ENCODE peak calls at places on chromosomes 16 and 17, in six cellular contexts. G, B, L, C, H and O are unnamed samples.

GRCh38 chr16:31460582-31461002 is 1.3 kb downstream of the ARMC5 start:
- DNase-seq in C (no peak), L (peak), B (no peak), G (no peak), H (no peak), O (no peak)

GRCh38 chr17:954431-955164 is 25.0 kb downstream of the NXN start:
- DNase-seq in H (no peak), L (no peak), C (no peak), G (no peak), B (peak), O (no peak)

GRCh38 chr17:17568772-17569195 is 22.7 kb downstream of the PEMT start:
- DNase-seq in G (peak), H (peak), B (peak), L (peak), C (peak), O (no peak)

GRCh38 chr16:75477680-75478473 is 13.4 kb upstream of the TMEM170A start:
- DNase-seq in B (no peak), G (no peak), H (no peak), C (no peak), L (no peak), O (no peak)

GRCh38 chr16:29977063-29977462 is 3.4 kb downstream of the TAOK2 start:
- DNase-seq in G (no peak), B (no peak), C (no peak), L (peak), H (no peak), O (no peak)

GRCh38 chr16:27687605-27688004 is 137.7 kb downstream of the KATNIP start:
- DNase-seq in G (no peak), L (no peak), H (no peak), C (no peak), B (no peak), O (no peak)

GRCh38 chr16:82639666-82640336 is 13.0 kb downstream of the CDH13 start:
- DNase-seq in C (peak), B (peak), L (peak), H (peak), G (peak), O (no peak)

GRCh38 chr16:54585966-54586365 is 299.4 kb upstream of the IRX3 start:
- DNase-seq in C (no peak), B (no peak), G (no peak), L (no peak), H (no peak), O (peak)

GRCh38 chr16:50213939-50214519 is 52.3 kb upstream of the ADCY7 start:
- DNase-seq in H (peak), L (peak), B (peak), C (no peak), G (no peak), O (no peak)

GRCh38 chr17:81513669-81514484 is 1.3 kb upstream of the ACTG1 start:
- DNase-seq in L (no peak), C (peak), G (peak), H (no peak), B (peak), O (no peak)

GRCh38 chr17:48646183-48647102 is 20.3 kb upstream of the HOXB9 start:
- DNase-seq in H (peak), B (peak), G (peak), L (peak), C (no peak), O (no peak)

GRCh38 chr16:70746708-70747424 is 54.1 kb downstream of the VAC14 start:
- DNase-seq in G (peak), B (peak), C (peak), L (no peak), H (peak), O (peak)

GRCh38 chr17:48779421-48779820 is 37.6 kb downstream of the TTLL6 start:
- DNase-seq in L (no peak), C (no peak), H (no peak), G (no peak), B (no peak), O (no peak)

GRCh38 chr16:69938981-69939820 is 11.9 kb upstream of the CLEC18A start:
- DNase-seq in L (no peak), B (no peak), G (no peak), C (no peak), H (no peak), O (no peak)

GRCh38 chr17:76812968-76813367 is 55.2 kb upstream of the MGAT5B start:
- DNase-seq in B (no peak), L (no peak), G (no peak), C (no peak), H (no peak), O (no peak)

GRCh38 chr16:6249863-6250262 is 1082.8 kb upstream of the RBFOX1 start:
- DNase-seq in B (no peak), G (no peak), C (no peak), H (no peak), L (no peak), O (no peak)

GRCh38 chr16:5017678-5017969 is 16.1 kb downstream of the NAGPA start:
- DNase-seq in H (no peak), B (no peak), C (no peak), L (no peak), G (no peak), O (no peak)

GRCh38 chr17:78882546-78883089 is 20.4 kb downstream of the CEP295NL start:
- DNase-seq in B (no peak), C (no peak), G (no peak), L (peak), H (no peak), O (no peak)

GRCh38 chr17:68771867-68772515 is 170.8 kb upstream of the FAM20A start:
- DNase-seq in H (peak), B (peak), C (no peak), L (peak), G (no peak), O (no peak)

GRCh38 chr16:974001-974601 is 3.3 kb upstream of the LMF1 start:
- DNase-seq in G (peak), H (no peak), C (no peak), L (no peak), B (no peak), O (no peak)

GRCh38 chr17:82528484-82529265 is 9.1 kb downstream of the FOXK2 start:
- DNase-seq in H (no peak), B (peak), C (peak), G (peak), L (peak), O (no peak)

GRCh38 chr16:856811-857210 is 56.3 kb upstream of the GNG13 start:
- DNase-seq in H (no peak), L (no peak), C (no peak), G (no peak), B (no peak), O (no peak)

GRCh38 chr16:8951447-8952280 is 12.0 kb downstream of the USP7 start:
- DNase-seq in G (no peak), H (no peak), C (no peak), B (no peak), L (no peak), O (no peak)

GRCh38 chr17:82859431-82860403 is 19.9 kb upstream of the ZNF750 start:
- DNase-seq in H (peak), L (no peak), B (peak), C (no peak), G (no peak), O (no peak)

GRCh38 chr16:69179255-69180010 is 7.5 kb upstream of the SNTB2 start:
- DNase-seq in B (no peak), C (peak), L (peak), H (no peak), G (peak), O (peak)

GRCh38 chr17:16313159-16314090 is 39.8 kb downstream of the CENPV start:
- DNase-seq in H (peak), G (no peak), C (no peak), B (no peak), L (no peak), O (no peak)

GRCh38 chr16:47519037-47519436 is 57.9 kb downstream of the PHKB start:
- DNase-seq in G (no peak), H (no peak), B (no peak), L (no peak), C (no peak), O (no peak)

GRCh38 chr17:80899402-80900268 is 92.0 kb upstream of the CHMP6 start:
- DNase-seq in C (peak), B (peak), L (peak), H (peak), G (peak), O (no peak)

GRCh38 chr16:11099672-11100195 is 155.4 kb downstream of the CLEC16A start:
- DNase-seq in G (no peak), L (no peak), H (no peak), B (no peak), C (no peak), O (no peak)

GRCh38 chr16:19062706-19063105 is 4.7 kb upstream of the COQ7 start:
- DNase-seq in L (no peak), B (no peak), C (no peak), G (no peak), H (no peak), O (no peak)

GRCh38 chr16:25493136-25493811 is 198.5 kb upstream of the HS3ST4 start:
- DNase-seq in B (no peak), G (no peak), L (no peak), H (no peak), C (no peak), O (no peak)

GRCh38 chr16:4306439-4307214 is 9.2 kb upstream of the GLIS2 start:
- DNase-seq in B (no peak), C (no peak), H (no peak), L (peak), G (no peak), O (no peak)

GRCh38 chr17:4270746-4271145 is 7.0 kb upstream of the ANKFY1 start:
- DNase-seq in H (no peak), B (no peak), L (no peak), G (no peak), C (no peak), O (no peak)

GRCh38 chr17:27320222-27320560 is 26.3 kb downstream of the WSB1 start:
- DNase-seq in B (no peak), L (no peak), G (no peak), H (no peak), C (no peak), O (peak)

DNA sequence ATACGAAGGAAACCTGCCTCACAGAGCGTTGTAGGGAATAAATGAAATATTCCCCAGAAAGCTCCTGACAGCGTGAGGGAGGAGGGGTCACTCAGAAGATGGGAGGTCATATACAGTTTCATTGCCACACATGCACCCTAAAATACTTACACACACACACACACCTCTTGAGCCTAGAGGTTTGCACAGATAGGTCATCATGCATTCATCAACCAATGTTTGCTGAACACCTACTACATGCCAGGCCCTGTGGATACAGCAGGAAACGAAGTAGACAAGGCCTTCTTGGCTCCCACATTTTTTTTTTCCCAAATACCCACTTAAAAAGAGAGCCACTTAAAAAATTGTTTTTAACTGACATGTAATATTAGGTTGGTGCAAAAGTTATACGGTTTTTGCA is 907 bp upstream of the PLLP start:
- DNase-seq in G (no peak), H (no peak), B (no peak), C (no peak), L (no peak), O (no peak)
- H3K27ac ChIP-seq in G (no peak), H (no peak), B (no peak), C (no peak), L (no peak), O (no peak)

DNA sequence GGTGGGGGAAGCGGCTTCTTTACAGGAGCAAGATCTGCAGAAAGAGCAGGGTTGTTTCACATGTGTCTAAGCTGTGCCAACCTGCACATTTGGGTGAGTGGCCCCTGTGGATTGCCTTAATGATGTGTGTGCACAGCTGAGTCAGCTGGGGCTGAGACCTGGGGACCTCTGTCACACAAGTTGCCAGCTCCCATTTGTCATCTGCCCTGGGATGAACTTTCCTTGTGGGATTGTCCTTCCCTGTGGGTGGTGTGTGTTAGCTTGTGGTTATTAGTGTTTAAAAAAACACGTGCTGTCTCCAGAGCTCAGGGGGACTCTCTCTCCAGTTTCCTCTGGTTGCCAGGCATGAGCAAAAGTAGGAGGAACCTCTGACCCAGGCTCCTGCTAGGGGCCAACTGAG is 400.5 kb upstream of the CCL2 start:
- DNase-seq in C (no peak), H (no peak), L (no peak), B (no peak), G (no peak), O (no peak)
- TF ChIP-seq EP300 in C (no peak), H (no peak), L (no peak), B (no peak), G (no peak), O (no peak)

GRCh38 chr17:71080937-71081336 is 911.6 kb downstream of the KCNJ2 start:
- DNase-seq in B (no peak), G (no peak), H (no peak), L (no peak), C (no peak), O (no peak)

GRCh38 chr17:71081666-71082065 is 912.3 kb downstream of the KCNJ2 start:
- DNase-seq in H (no peak), G (no peak), B (no peak), L (no peak), C (no peak), O (no peak)

GRCh38 chr17:71085238-71086033 is 916.1 kb downstream of the KCNJ2 start:
- DNase-seq in G (peak), H (no peak), B (peak), C (peak), L (peak), O (no peak)

GRCh38 chr17:71084838-71085237 is 915.5 kb downstream of the KCNJ2 start:
- DNase-seq in B (no peak), C (no peak), H (no peak), G (no peak), L (no peak), O (no peak)

DNA sequence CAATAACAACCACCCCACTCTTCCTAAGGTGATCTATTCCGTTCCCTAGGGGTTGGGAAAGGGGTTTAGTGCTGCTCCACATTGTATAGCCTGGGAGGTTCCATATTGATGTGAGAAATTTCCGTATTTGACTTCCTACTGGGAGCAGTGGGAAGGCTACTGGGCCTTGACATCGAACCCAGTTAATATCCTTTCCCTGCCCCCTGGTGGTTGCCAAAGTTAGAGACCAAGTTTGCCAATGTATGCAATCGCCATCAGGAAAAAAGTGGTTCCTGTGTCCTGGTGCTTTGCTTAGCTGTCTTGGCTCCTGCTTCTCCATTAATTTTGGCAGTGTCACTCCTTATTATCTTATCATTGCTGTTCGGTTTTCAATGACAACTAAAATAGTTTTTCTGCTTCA is 914.9 kb downstream of the KCNJ2 start:
- DNase-seq in L (peak), C (peak), G (peak), H (peak), B (peak), O (no peak)
- TF ChIP-seq CTCF in L (peak), C (no peak), G (peak), H (peak), B (peak), O (no peak)

GRCh38 chr16:12675852-12676251 is 127.8 kb downstream of the CPPED1 start:
- DNase-seq in C (no peak), G (no peak), L (no peak), B (peak), H (peak), O (no peak)

GRCh38 chr16:12674096-12674495 is 129.6 kb downstream of the CPPED1 start:
- DNase-seq in G (no peak), H (no peak), B (no peak), L (no peak), C (no peak), O (no peak)

GRCh38 chr16:12673466-12673865 is 130.2 kb downstream of the CPPED1 start:
- DNase-seq in L (no peak), G (no peak), C (no peak), B (no peak), H (no peak), O (no peak)

GRCh38 chr16:12672986-12673385 is 130.7 kb downstream of the CPPED1 start:
- DNase-seq in C (no peak), L (no peak), B (no peak), G (no peak), H (no peak), O (no peak)

DNA sequence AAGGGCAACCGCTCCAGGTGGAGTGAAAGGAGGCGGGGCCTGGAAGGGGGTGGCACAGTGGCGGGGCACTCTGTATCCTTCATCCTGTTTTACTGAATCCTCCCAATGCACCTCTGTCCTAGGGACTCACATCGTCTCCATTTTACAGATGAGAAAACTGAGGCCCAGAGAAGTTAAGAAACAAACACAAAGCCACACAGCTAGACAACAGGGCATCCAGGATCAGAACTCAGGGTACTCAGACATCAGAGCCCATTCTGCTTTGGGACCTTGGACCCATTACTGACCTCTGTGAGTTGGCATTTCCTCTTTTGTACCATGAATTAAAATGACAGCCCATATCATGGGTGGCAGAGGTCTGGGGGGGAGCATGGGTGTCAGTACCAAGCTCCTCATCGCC is 129.2 kb downstream of the CPPED1 start:
- DNase-seq in G (no peak), B (no peak), C (no peak), L (no peak), H (no peak), O (no peak)
- H3K27ac ChIP-seq in G (no peak), B (no peak), C (no peak), L (peak), H (no peak), O (no peak)

GRCh38 chr17:9237661-9238301 is 216.5 kb downstream of the NTN1 start:
- DNase-seq in C (no peak), B (no peak), H (no peak), G (no peak), L (no peak), O (no peak)
- TF ChIP-seq EP300 in C (no peak), B (no peak), H (no peak), G (no peak), L (no peak), O (no peak)

GRCh38 chr16:85634747-85635544 is 21.8 kb downstream of the GSE1 start:
- DNase-seq in G (no peak), H (no peak), B (no peak), L (peak), C (peak), O (no peak)
- TF ChIP-seq CTCF in G (no peak), H (peak), B (peak), L (peak), C (no peak), O (no peak)

GRCh38 chr17:65677932-65678331 is 116.5 kb upstream of the AXIN2 start:
- DNase-seq in G (no peak), C (no peak), H (no peak), B (no peak), L (no peak), O (no peak)
- H3K27ac ChIP-seq in G (no peak), C (no peak), H (no peak), B (no peak), L (no peak), O (no peak)

DNA sequence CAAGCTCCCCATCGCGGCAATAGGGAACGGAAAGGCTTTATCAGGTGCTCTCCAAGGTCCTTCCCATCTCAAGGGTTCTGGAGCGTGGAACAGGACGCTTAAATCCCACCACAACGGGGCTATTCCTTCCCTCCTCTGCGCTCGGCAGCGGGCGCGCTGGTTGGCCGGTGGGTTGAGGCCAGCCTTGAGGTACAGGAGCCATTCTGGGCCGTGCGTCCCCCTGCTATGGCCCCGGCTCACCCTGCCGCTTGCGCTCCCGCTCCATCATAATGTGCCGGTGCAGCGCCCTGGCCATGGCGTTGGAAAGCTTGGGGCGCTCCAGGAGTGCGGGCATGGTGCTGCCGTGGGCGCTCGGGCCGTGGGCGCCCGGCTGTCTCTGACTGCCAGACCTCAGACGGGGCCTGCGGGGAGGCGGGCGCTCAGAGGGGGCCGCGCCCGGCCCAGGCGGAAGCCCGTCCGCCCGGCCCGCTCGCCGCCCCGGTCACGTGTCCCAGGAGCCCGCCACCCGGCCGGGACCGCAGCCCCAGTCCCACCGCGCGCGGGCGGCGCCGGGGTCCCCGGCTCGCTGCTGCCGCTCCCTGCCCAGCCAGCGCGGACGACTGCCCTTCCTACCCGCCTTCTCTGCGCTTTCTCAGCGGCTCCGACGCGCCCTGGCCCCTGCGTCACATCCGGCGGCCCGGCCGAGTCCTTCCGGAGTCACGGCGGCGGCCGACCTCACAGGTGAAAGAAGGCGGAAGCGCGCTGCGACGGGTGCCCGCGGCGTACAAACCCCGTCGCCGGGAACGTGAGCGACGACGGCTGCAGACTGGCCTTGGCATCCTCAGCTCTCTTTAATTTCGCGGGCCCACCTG is at the start of gene GPS2:
- DNase-seq in C (peak), G (peak), B (peak), H (peak), L (peak), O (peak)
- TF ChIP-seq EP300 in C (no peak), G (no peak), B (no peak), H (no peak), L (no peak), O (no peak)